ENCODE peak calls at places on chromosomes 4 and X, in seven cellular contexts. C, D, T, F, Q, J and Y are unnamed samples.

GRCh38 chrX:110665636-110666035 is 130.0 kb downstream of the CHRDL1 start:
- DNase-seq in C (peak), D (peak), T (no peak), F (peak), Q (peak), J (peak), Y (peak)

GRCh38 chrX:153469811-153470410 is 465 bp downstream of the HAUS7 start:
- DNase-seq in C (no peak), D (peak), T (no peak), F (no peak), Q (peak), J (peak), Y (no peak)

GRCh38 chr4:155245105-155245504 is 36.7 kb downstream of the NPY2R start:
- DNase-seq in C (no peak), D (no peak), T (no peak), F (no peak), Q (no peak), J (no peak), Y (no peak)

GRCh38 chr4:188986271-188986689 is 847.0 kb downstream of the TRIML1 start:
- DNase-seq in C (no peak), D (peak), T (peak), F (no peak), Q (peak), J (peak), Y (peak)

GRCh38 chrX:110359273-110359672 is 625 bp downstream of the RTL9 start:
- DNase-seq in C (no peak), D (no peak), T (no peak), F (no peak), Q (peak), J (no peak), Y (no peak)

GRCh38 chr4:179029683-179030082 is 1587.4 kb upstream of the AGA start:
- DNase-seq in C (no peak), D (no peak), T (no peak), F (no peak), Q (no peak), J (no peak), Y (no peak)

GRCh38 chrX:51148848-51149247 is 183.8 kb upstream of the NUDT10 start:
- DNase-seq in C (no peak), D (no peak), T (no peak), F (no peak), Q (peak), J (peak), Y (no peak)

GRCh38 chrX:78213331-78213730 is 73.9 kb upstream of the TAF9B start:
- DNase-seq in C (no peak), D (no peak), T (no peak), F (no peak), Q (no peak), J (no peak), Y (no peak)

GRCh38 chr4:120158860-120159259 is 92.2 kb upstream of the MAD2L1 start:
- DNase-seq in C (no peak), D (no peak), T (no peak), F (no peak), Q (no peak), J (no peak), Y (no peak)

GRCh38 chr4:80006935-80007744 is 65.9 kb downstream of the ANTXR2 start:
- DNase-seq in C (no peak), D (peak), T (no peak), F (peak), Q (no peak), J (peak), Y (peak)

GRCh38 chr4:145954924-145955339 is 16.3 kb upstream of the ZNF827 start:
- DNase-seq in C (no peak), D (peak), T (peak), F (no peak), Q (peak), J (peak), Y (no peak)

GRCh38 chr4:2059726-2060577 is 825 bp downstream of the NAT8L start:
- DNase-seq in C (no peak), D (no peak), T (no peak), F (no peak), Q (peak), J (peak), Y (no peak)

GRCh38 chrX:129777218-129777768 is 2.5 kb upstream of the SASH3 start:
- DNase-seq in C (no peak), D (no peak), T (no peak), F (no peak), Q (no peak), J (peak), Y (peak)

GRCh38 chrX:25156323-25156722 is 140.6 kb upstream of the ARX start:
- DNase-seq in C (no peak), D (peak), T (no peak), F (no peak), Q (no peak), J (no peak), Y (no peak)

GRCh38 chr4:102684605-102685052 is 76.1 kb downstream of the MANBA start:
- DNase-seq in C (no peak), D (peak), T (no peak), F (no peak), Q (peak), J (peak), Y (no peak)

GRCh38 chr4:26441771-26442170 is 48.5 kb downstream of the CCKAR start:
- DNase-seq in C (no peak), D (no peak), T (no peak), F (no peak), Q (no peak), J (no peak), Y (no peak)

GRCh38 chr4:109440948-109441347 is 7.3 kb downstream of the SEC24B start:
- DNase-seq in C (no peak), D (no peak), T (no peak), F (no peak), Q (peak), J (peak), Y (no peak)